ENCODE peak calls at places on chromosomes 16 and 17, in ten cellular contexts. Q is stimulated activated CD8-positive, alpha-beta memory T cell treated with anti-CD3 and anti-CD28 coated beads, Interleukin-12 subunit alpha, Interleukin-12 subunit beta, amount 100 ng/mL, for 1 hour; G is NCI-H69; C is GM12891; U is CD8-positive, alpha-beta T cell; E is WTC11; I is skeletal muscle cell; Y is epithelial cell of proximal tubule; Z is RCC 7860; W is activated CD4-positive, CD25-positive, alpha-beta regulatory T cell. V is an unnamed sample.

GRCh38 chr16:65895486-65895885 is 471.0 kb upstream of the CDH5 start:
- DNase-seq in Q (no peak), G (no peak), C (no peak), U (no peak), E (no peak), I (no peak), Y (no peak), Z (no peak), W (no peak), V (no peak)

GRCh38 chr17:27354491-27355081 is 60.7 kb downstream of the WSB1 start:
- DNase-seq in Q (no peak), G (peak), C (no peak), U (no peak), E (no peak), I (no peak), Y (no peak), Z (no peak), W (no peak), V (no peak)

GRCh38 chr17:62787358-62787757 is 20.8 kb downstream of the MARCHF10 start:
- DNase-seq in Q (no peak), G (no peak), C (no peak), U (no peak), E (no peak), I (no peak), Y (no peak), Z (no peak), W (no peak), V (no peak)

GRCh38 chr16:60744198-60744597 is 1292.0 kb downstream of the CDH8 start:
- DNase-seq in Q (no peak), G (no peak), C (no peak), U (no peak), E (no peak), I (no peak), Y (no peak), Z (no peak), W (no peak), V (no peak)

GRCh38 chr17:43755389-43755875 is 3.2 kb downstream of the SOST start:
- DNase-seq in Q (no peak), G (peak), C (no peak), U (no peak), E (peak), I (no peak), Y (no peak), Z (no peak), W (no peak), V (no peak)

GRCh38 chr16:55000595-55000994 is 69.9 kb downstream of the IRX5 start:
- DNase-seq in Q (no peak), G (no peak), C (no peak), U (no peak), E (no peak), I (peak), Y (no peak), Z (peak), W (no peak), V (no peak)

GRCh38 chr17:1803280-1803679 is 26.4 kb downstream of the SMYD4 start:
- DNase-seq in Q (no peak), G (no peak), C (no peak), U (no peak), E (no peak), I (no peak), Y (no peak), Z (no peak), W (no peak), V (no peak)

GRCh38 chr17:82528484-82529265 is 9.1 kb downstream of the FOXK2 start:
- DNase-seq in Q (no peak), G (peak), C (no peak), U (no peak), E (no peak), I (no peak), Y (no peak), Z (peak), W (no peak), V (no peak)

GRCh38 chr17:14207791-14208190 is 28.9 kb downstream of the CDRT15 start:
- DNase-seq in Q (no peak), G (no peak), C (no peak), U (no peak), E (no peak), I (no peak), Y (no peak), Z (no peak), W (no peak), V (no peak)

GRCh38 chr16:73024571-73025105 is 23.3 kb downstream of the ZFHX3 start:
- DNase-seq in Q (no peak), G (no peak), C (no peak), U (no peak), E (no peak), I (no peak), Y (no peak), Z (no peak), W (no peak), V (no peak)

GRCh38 chr16:88633684-88634140 is 4.7 kb upstream of the IL17C start:
- DNase-seq in Q (no peak), G (no peak), C (peak), U (peak), E (peak), I (no peak), Y (no peak), Z (peak), W (no peak), V (no peak)

GRCh38 chr17:78883090-78883532 is 19.9 kb downstream of the CEP295NL start:
- DNase-seq in Q (no peak), G (no peak), C (no peak), U (no peak), E (no peak), I (no peak), Y (no peak), Z (peak), W (no peak), V (no peak)

GRCh38 chr17:47698749-47699535 is 5.0 kb downstream of the TBKBP1 start:
- DNase-seq in Q (peak), G (peak), C (peak), U (peak), E (peak), I (no peak), Y (no peak), Z (peak), W (peak), V (peak)

GRCh38 chr17:14771543-14771942 is 470.7 kb downstream of the HS3ST3B1 start:
- DNase-seq in Q (no peak), G (no peak), C (no peak), U (no peak), E (no peak), I (no peak), Y (no peak), Z (no peak), W (no peak), V (no peak)

GRCh38 chr17:238964-239259 is 57.5 kb upstream of the DOC2B start:
- DNase-seq in Q (no peak), G (no peak), C (no peak), U (no peak), E (peak), I (no peak), Y (no peak), Z (no peak), W (no peak), V (no peak)

GRCh38 chr17:73360961-73361761 is 49.4 kb upstream of the CDC42EP4 start:
- DNase-seq in Q (no peak), G (peak), C (no peak), U (no peak), E (peak), I (no peak), Y (no peak), Z (no peak), W (no peak), V (no peak)

V was measured in KG1.